ENCODE peak calls at places on chromosomes 5 and 9, in four cellular contexts. S is foreskin keratinocyte, E is GM20000, Q is fibroblast of gingiva. X is an unnamed sample.
A peak's percentile ranks its signal among the peaks of the same experiment; 100 is the strongest.

GRCh38 chr9:84928419-84928818 is 258.9 kb downstream of the NTRK2 start:
- DNase-seq in E (no peak), Q (no peak), S (no peak), X (no peak)

GRCh38 chr5:59789894-59790293 is 103.6 kb downstream of the PDE4D start:
- DNase-seq in E (no peak), S (no peak), Q (no peak), X (no peak)

GRCh38 chr5:1763548-1763911 is 36.1 kb downstream of the MRPL36 start:
- DNase-seq in E (peak; percentile 82), S (no peak), Q (peak; percentile 81), X (no peak)

GRCh38 chr5:53331463-53331862 is 149.0 kb upstream of the FST start:
- DNase-seq in Q (no peak), E (no peak), S (peak; percentile 100), X (no peak)

GRCh38 chr5:157303023-157303422 is 37.1 kb downstream of the CYFIP2 start:
- DNase-seq in S (no peak), Q (no peak), E (no peak), X (no peak)

GRCh38 chr5:153907170-153907775 is 131.4 kb downstream of the FAM114A2 start:
- DNase-seq in E (no peak), Q (peak; percentile 14), S (no peak), X (no peak)

GRCh38 chr9:87063883-87064282 is 116.6 kb upstream of the GAS1 start:
- DNase-seq in S (peak; percentile 64), E (no peak), Q (peak; percentile 84), X (no peak)

GRCh38 chr5:89315194-89315593 is 432.2 kb upstream of the MEF2C start:
- DNase-seq in S (no peak), E (no peak), Q (no peak), X (no peak)

GRCh38 chr5:72178910-72179815 is 71.9 kb downstream of the MAP1B start:
- DNase-seq in E (no peak), Q (peak; percentile 87), S (peak; percentile 72), X (no peak)

GRCh38 chr9:34559616-34560546 is 29.6 kb downstream of the CNTFR start:
- DNase-seq in Q (peak; percentile 50), S (peak; percentile 37), E (no peak), X (no peak)

GRCh38 chr5:125559296-125559695 is 812.9 kb upstream of the ZNF608 start:
- DNase-seq in E (no peak), S (peak; percentile 96), Q (peak; percentile 19), X (peak; percentile 77)

GRCh38 chr5:40680741-40681350 is 1.1 kb downstream of the PTGER4 start:
- DNase-seq in S (peak; percentile 46), E (peak; percentile 41), Q (peak; percentile 29), X (no peak)

GRCh38 chr9:4929917-4930316 is 55.2 kb upstream of the JAK2 start:
- DNase-seq in E (no peak), Q (no peak), S (no peak), X (no peak)

GRCh38 chr5:34905564-34905963 is 9.7 kb downstream of the RAD1 start:
- DNase-seq in Q (no peak), E (no peak), S (no peak), X (no peak)

GRCh38 chr9:108117775-108118174 is 628.2 kb upstream of the KLF4 start:
- DNase-seq in S (no peak), Q (no peak), E (no peak), X (peak; percentile 15)

GRCh38 chr9:135478858-135479468 is 619 bp upstream of the PPP1R26 start:
- DNase-seq in S (peak; percentile 17), E (peak; percentile 41), Q (no peak), X (no peak)

GRCh38 chr5:14574891-14575496 is 6.6 kb upstream of the OTULINL start:
- DNase-seq in Q (no peak), S (no peak), E (no peak), X (no peak)

GRCh38 chr5:57117601-57118000 is 56.3 kb upstream of the GPBP1 start:
- DNase-seq in S (peak; percentile 13), Q (no peak), E (no peak), X (no peak)

GRCh38 chr9:69797680-69798079 is 22.9 kb upstream of the CFAP95 start:
- DNase-seq in Q (no peak), E (no peak), S (no peak), X (no peak)

GRCh38 chr9:120534266-120534665 is 45.7 kb downstream of the CDK5RAP2 start:
- DNase-seq in Q (no peak), E (no peak), S (no peak), X (no peak)

GRCh38 chr5:14061106-14061505 is 82.0 kb upstream of the TRIO start:
- DNase-seq in E (no peak), S (no peak), Q (no peak), X (peak; percentile 45)

GRCh38 chr9:81822263-81822865 is 105.9 kb upstream of the SPATA31D4 start:
- DNase-seq in E (no peak), S (no peak), Q (no peak), X (no peak)

GRCh38 chr9:73583590-73583989 is 431.9 kb downstream of the ANXA1 start:
- DNase-seq in Q (peak; percentile 34), S (peak; percentile 57), E (no peak), X (no peak)

GRCh38 chr5:132086277-132086794 is 12.7 kb downstream of the CSF2 start:
- DNase-seq in S (peak; percentile 95), E (no peak), Q (peak; percentile 73), X (no peak)

GRCh38 chr9:112819635-112820496 is 69.3 kb downstream of the SNX30 start:
- DNase-seq in S (peak; percentile 59), Q (peak; percentile 57), E (peak; percentile 39), X (peak; percentile 54)

GRCh38 chr9:116094846-116095245 is 58.7 kb upstream of the PAPPA start:
- DNase-seq in S (peak; percentile 68), Q (no peak), E (no peak), X (no peak)

GRCh38 chr5:171681667-171682066 is 104.0 kb upstream of the SMIM23 start:
- DNase-seq in E (no peak), Q (no peak), S (peak; percentile 23), X (no peak)

GRCh38 chr5:149938272-149938671 is 6.3 kb downstream of the PDE6A start:
- DNase-seq in S (peak; percentile 79), E (no peak), Q (peak; percentile 31), X (no peak)

GRCh38 chr9:136525841-136526499 is 19.9 kb downstream of the NOTCH1 start:
- DNase-seq in E (no peak), S (no peak), Q (no peak), X (no peak)

GRCh38 chr9:38003946-38004808 is 64.8 kb downstream of the SHB start:
- DNase-seq in Q (no peak), S (no peak), E (no peak), X (no peak)

GRCh38 chr5:148437249-148437648 is 53.5 kb downstream of the FBXO38 start:
- DNase-seq in Q (peak; percentile 16), E (no peak), S (no peak), X (no peak)

GRCh38 chr5:63131618-63132285 is 553.1 kb downstream of the LRRC70 start:
- DNase-seq in S (peak; percentile 94), Q (no peak), E (no peak), X (no peak)

X was measured in SK-N-DZ.